ENCODE peak calls at places on chromosomes 11 and 22, in seven cellular contexts. Y is SK-N-SH, T is GM12892, L is K562, A is HepG2, N is H1, H is GM12878. S is an unnamed sample.

GRCh38 chr11:34343686-34344085 is 14.1 kb downstream of the ABTB2 start:
- DNase-seq in N (no peak), A (no peak), Y (no peak), T (no peak), L (no peak), H (no peak), S (no peak)

GRCh38 chr11:79055866-79056632 is 384.8 kb downstream of the TENM4 start:
- DNase-seq in Y (no peak), N (no peak), A (no peak), L (no peak), H (no peak), T (no peak), S (no peak)

GRCh38 chr11:111797145-111797581 is 31.0 kb upstream of the PPP2R1B start:
- DNase-seq in T (no peak), A (no peak), N (no peak), H (peak), Y (no peak), L (peak), S (no peak)

GRCh38 chr11:126669416-126669815 is 313.9 kb downstream of the ST3GAL4 start:
- DNase-seq in Y (no peak), T (no peak), L (no peak), N (no peak), H (no peak), A (no peak), S (no peak)

GRCh38 chr22:42459273-42460040 is 27.3 kb upstream of the NFAM1 start:
- DNase-seq in T (no peak), L (peak), N (no peak), H (no peak), A (no peak), Y (peak), S (no peak)

GRCh38 chr11:42473116-42473515 is 838.7 kb upstream of the API5 start:
- DNase-seq in Y (peak), N (no peak), A (no peak), L (no peak), T (no peak), H (no peak), S (no peak)

GRCh38 chr22:49660794-49661781 is 166.6 kb downstream of the BRD1 start:
- DNase-seq in T (no peak), L (no peak), H (no peak), Y (no peak), A (no peak), N (no peak), S (no peak)

GRCh38 chr22:38267086-38267485 is 5.7 kb downstream of the TMEM184B start:
- DNase-seq in L (peak), Y (no peak), H (no peak), T (no peak), N (no peak), A (no peak), S (no peak)

GRCh38 chr11:127619946-127620345 is 619.4 kb upstream of the KIRREL3 start:
- DNase-seq in T (no peak), A (no peak), Y (no peak), H (no peak), L (no peak), N (no peak), S (no peak)

DNA sequence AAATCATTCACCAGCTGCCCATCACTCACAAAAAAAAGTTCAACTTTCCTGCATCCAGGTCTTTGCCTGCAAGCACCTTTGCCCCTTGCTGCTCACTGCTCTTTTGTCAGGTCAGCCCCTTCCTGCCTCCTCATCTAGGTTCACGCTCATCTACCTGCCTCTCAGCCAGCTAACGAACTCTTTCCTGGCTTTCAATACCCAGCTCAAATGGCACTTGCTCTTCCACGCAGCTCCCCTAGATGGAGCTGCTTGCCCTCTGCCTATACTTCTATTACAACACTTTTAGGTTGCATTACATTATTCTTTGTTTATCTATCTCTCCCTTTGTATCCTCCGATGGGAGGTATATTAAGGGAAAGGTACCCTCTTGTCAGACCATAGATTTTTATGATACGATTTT is 78.9 kb upstream of the TBCEL start:
- DNase-seq in L (no peak), N (no peak), A (no peak), Y (no peak), H (no peak), T (no peak), S (no peak)
- TF ChIP-seq TAF1 in L (no peak), N (no peak), A (no peak), Y (no peak), H (no peak), T (no peak), S (no peak)

DNA sequence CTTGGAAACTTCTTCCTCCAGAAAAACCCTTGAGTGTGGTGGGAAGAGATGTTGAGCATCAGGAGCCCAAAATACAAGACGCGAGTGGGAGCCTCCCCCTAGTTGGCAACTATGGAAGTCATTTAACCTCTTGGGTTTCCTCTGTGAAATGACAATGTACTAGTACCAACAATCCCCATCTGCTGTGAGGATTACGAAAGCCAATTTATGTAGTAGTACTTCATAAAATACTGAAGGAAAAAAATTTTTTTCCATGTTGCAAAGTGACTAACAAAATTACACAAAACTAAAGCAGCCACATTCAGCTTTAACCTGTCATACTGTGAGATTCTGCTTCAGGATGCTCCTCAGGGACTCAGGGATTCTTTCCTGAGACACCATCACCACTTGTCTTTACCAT is 595 bp upstream of the SLC25A17 start:
- DNase-seq in A (no peak), T (no peak), L (no peak), Y (peak), H (no peak), N (no peak), S (no peak)
- TF ChIP-seq TAF1 in A (no peak), T (no peak), L (no peak), Y (no peak), H (no peak), N (no peak), S (no peak)

GRCh38 chr11:58742140-58742539 is 10.4 kb upstream of the GLYAT start:
- DNase-seq in L (no peak), A (no peak), T (no peak), H (peak), N (no peak), Y (no peak), S (no peak)

GRCh38 chr11:58745705-58746364 is 14.1 kb upstream of the GLYAT start:
- DNase-seq in L (no peak), H (no peak), Y (no peak), N (no peak), A (no peak), T (no peak), S (no peak)

GRCh38 chr11:58741127-58741526 is 9.4 kb upstream of the GLYAT start:
- DNase-seq in H (no peak), A (no peak), T (no peak), N (no peak), Y (no peak), L (no peak), S (no peak)

GRCh38 chr11:58742981-58743880 is 11.5 kb upstream of the GLYAT start:
- DNase-seq in N (no peak), L (no peak), Y (no peak), H (no peak), T (no peak), A (no peak), S (no peak)

GRCh38 chr11:58744988-58745704 is 13.4 kb upstream of the GLYAT start:
- DNase-seq in H (no peak), N (no peak), A (no peak), L (no peak), T (no peak), Y (no peak), S (no peak)
- TF ChIP-seq TAF1 in H (no peak), N (no peak), A (no peak), L (no peak), T (no peak), Y (no peak), S (no peak)

DNA sequence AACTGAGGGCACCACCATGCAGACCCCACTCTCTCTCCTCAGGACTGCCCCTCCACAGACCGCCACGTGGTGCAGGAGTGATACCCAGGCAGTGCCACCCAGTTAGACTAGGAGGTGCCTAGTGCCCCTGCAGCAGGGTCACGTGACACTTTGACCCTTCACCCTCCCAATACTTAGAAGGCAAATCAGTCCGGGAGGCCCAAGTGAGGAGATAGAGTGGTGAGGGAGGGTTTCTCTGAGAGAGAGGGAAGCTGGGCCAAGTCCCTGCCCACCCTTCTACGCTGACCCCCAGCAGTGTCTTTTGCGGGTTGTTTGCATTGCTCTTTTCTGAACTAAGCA is 84.6 kb downstream of the BUD13 start:
- DNase-seq in H (no peak), A (no peak), T (no peak), Y (no peak), L (no peak), N (no peak), S (no peak)
- TF ChIP-seq TAF1 in H (no peak), A (no peak), T (no peak), Y (no peak), L (no peak), N (no peak), S (no peak)

DNA sequence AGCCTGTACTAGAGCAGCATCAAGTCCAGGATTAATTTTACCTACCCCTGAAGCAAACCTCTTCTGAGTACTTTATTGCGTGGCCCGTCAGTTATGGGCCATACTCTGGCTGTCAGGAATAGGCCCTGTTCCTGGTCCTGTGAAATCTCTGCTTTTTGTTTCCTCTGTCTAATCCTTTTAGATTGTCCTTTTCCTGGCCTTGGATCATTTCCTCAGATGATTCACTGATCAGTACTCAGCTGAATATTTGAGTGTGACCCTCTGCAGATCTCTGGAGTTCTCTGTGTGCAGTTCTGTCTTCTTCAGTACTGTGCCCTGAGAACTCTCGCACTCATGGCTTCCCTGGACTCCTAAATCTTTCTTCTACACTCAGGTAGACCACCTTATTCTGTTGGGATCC is 123.5 kb downstream of the UVRAG start:
- DNase-seq in N (no peak), L (no peak), H (no peak), A (no peak), T (no peak), Y (no peak), S (no peak)
- TF ChIP-seq TAF1 in N (no peak), L (no peak), H (no peak), A (no peak), T (no peak), Y (no peak), S (no peak)